ENCODE peak calls at places on chromosomes 2 and 18, in four cellular contexts. B, I, Q and V are unnamed samples.

GRCh38 chr2:42568431-42569115 is at the start of gene MTA3:
- DNase-seq in B (peak; percentile 91), I (peak; percentile 22), Q (no peak), V (peak; percentile 14)

GRCh38 chr2:98911376-98912154 is 24.5 kb downstream of the CRACDL start:
- DNase-seq in B (no peak), I (peak; percentile 68), Q (peak; percentile 81), V (no peak)

GRCh38 chr18:49059028-49059670 is 108.4 kb upstream of the SMAD7 start:
- DNase-seq in B (no peak), I (no peak), Q (no peak), V (no peak)

GRCh38 chr2:68258854-68259253 is 6.5 kb upstream of the PPP3R1 start:
- DNase-seq in B (no peak), I (no peak), Q (no peak), V (no peak)

GRCh38 chr18:70490008-70490933 is 201.4 kb downstream of the SOCS6 start:
- DNase-seq in B (no peak), I (peak; percentile 78), Q (peak; percentile 30), V (peak; percentile 44)

GRCh38 chr2:172113617-172114016 is 10.9 kb upstream of the DLX2 start:
- DNase-seq in B (no peak), I (peak; percentile 66), Q (no peak), V (no peak)

GRCh38 chr18:74139888-74140287 is 7.7 kb downstream of the FBXO15 start:
- DNase-seq in B (no peak), I (peak; percentile 68), Q (peak; percentile 61), V (peak; percentile 83)

GRCh38 chr2:54634564-54635511 is 88.6 kb upstream of the EML6 start:
- DNase-seq in B (no peak), I (peak; percentile 97), Q (peak; percentile 91), V (peak; percentile 93)

GRCh38 chr2:217261452-217261851 is 401.6 kb upstream of the TNP1 start:
- DNase-seq in B (no peak), I (peak; percentile 54), Q (no peak), V (peak; percentile 90)

GRCh38 chr2:127649100-127649611 is 3.2 kb downstream of the GPR17 start:
- DNase-seq in B (peak; percentile 72), I (no peak), Q (no peak), V (no peak)

GRCh38 chr2:232927793-232928563 is 57.9 kb downstream of the SNORC start:
- DNase-seq in B (no peak), I (no peak), Q (no peak), V (no peak)

GRCh38 chr2:236571161-236571560 is 1.5 kb downstream of the ACKR3 start:
- DNase-seq in B (no peak), I (no peak), Q (no peak), V (no peak)
- H3K4me3 ChIP-seq in B (no peak overlapping the region), I (no peak overlapping the region), Q (no peak overlapping the region), V (peak overlapping the region; percentile 58)

DNA sequence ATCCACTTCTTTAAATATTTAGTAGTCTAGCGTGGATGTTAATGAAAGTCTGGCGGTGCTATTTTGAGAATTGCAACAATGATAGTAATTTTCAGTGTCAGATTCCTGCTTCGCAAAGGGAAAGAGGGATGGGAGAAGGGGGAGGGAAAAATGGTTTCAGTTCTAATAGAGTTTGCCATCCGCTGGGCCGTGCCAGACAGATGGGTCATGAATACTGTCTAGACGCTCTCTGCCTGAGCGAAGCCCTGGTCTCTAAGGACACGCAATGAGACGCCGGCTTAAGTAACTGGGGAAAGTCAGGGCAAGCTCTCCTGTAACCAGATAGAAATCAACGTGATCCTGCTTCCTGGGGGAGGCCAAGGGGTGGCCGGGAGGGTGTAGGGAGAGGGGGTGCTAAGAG is 229.1 kb downstream of the LDLRAD4 start:
- DNase-seq in B (no peak), I (peak; percentile 45), Q (no peak), V (peak; percentile 90)
- H3K4me3 ChIP-seq in B (no peak overlapping the region), I (no peak overlapping the region), Q (no peak overlapping the region), V (no peak overlapping the region)

DNA sequence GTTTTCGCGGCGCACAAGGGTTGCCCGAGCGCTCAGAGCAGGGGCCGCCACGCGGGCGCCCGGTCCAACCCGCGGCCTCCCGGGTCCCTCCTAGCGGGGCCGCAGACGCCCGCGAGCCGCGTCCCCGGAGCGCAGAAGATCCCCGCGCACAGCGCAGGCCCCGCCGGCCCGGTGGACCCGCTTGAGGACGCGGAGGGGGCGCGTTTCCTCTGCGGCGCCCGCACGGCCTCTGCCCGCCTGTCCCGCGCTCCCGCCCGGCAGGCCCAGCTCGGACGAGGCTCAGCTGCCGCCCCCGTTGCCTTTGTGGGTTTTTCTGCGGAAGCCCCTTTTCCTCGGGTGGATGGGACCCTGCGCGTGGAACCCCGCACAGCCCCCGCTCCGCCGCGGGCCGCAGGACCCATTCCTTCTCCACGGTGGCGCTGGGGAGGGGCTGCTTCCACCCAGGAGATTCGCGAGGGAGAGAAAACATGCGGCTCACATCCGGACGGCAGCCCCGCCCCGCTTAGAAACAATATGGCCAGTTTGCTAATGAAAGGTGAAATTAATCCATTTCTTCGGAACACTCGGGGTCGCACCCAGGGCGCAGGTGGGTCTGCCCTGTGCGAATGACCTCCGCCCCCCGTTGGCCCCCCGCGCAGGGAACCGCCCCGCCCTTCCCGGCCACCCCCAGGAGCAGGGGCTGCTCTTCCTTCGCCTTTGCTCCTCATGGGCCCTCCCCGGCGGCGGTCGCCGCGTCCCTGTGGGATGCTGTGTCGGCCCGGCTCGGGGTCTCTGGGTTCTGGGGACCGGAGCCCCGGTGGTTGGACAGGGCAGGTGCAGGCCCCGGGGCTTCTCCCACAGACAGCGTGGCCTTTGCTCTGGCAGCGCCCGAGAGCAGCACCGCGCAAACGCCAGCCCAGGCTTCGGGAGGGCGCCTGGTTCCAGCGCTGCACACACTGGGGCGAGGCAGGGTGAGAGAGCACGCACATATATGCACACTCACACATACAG is 9.3 kb upstream of the KCNG2 start:
- DNase-seq in B (no peak), I (peak; percentile 32), Q (no peak), V (no peak)
- H3K4me3 ChIP-seq in B (peak overlapping the region; percentile 21), I (no peak overlapping the region), Q (no peak overlapping the region), V (no peak overlapping the region)

DNA sequence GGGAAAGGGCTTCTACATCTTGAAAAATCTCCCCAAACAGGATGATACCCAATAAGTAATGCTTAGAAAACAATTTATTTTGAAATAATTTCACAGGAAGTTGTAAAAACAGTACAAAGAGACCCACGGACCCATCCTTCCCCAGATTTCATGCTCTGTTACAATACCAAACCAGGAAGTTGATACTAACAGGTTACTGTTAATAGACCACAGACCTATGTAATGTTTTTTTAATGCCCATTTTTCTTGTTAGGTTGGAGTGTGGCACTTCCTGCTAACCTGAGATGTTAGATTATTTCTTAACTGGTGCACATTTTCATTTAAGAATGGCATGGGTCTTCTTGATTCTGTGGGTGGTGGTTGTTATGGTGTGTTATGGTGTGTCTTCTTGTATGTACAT is 21.4 kb upstream of the MGAT5 start:
- DNase-seq in B (no peak), I (no peak), Q (no peak), V (no peak)
- H3K4me3 ChIP-seq in B (no peak overlapping the region), I (no peak overlapping the region), Q (no peak overlapping the region), V (no peak overlapping the region)

DNA sequence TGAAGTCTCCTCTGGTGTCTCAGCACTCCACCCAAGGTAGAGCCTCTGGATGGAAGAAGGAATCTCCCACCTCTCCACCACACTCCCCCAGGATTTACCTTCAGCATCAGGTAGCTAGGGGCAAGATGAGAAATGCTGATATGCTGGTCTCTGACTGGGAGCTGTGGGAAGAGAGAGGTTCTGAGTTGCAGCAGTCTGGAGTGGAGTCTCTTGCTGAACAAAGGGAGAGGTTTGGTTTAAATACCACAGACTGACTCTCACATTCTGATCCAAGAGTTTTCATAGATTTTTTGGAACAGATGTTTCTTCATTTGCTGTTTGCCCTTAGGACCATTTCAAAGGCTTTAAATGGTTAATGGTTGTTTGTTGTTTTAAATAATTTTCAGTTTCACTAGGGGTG is 1.1 kb upstream of the CFLAR start:
- DNase-seq in B (no peak), I (peak; percentile 30), Q (no peak), V (no peak)
- H3K4me3 ChIP-seq in B (peak overlapping the region; percentile 81), I (no peak overlapping the region), Q (peak overlapping the region; percentile 3), V (no peak overlapping the region)